ENCODE peak calls at places on chromosomes 11 and 22, in seven cellular contexts. One of them, this sample, is unnamed. For H3K4me1, the result is how much of the 10 kb centered on the place peaks cover.

GRCh38 chr11:84899740-84900139 is 727.4 kb downstream of the DLG2 start:
- DNase-seq in GM23338: peak
- DNase-seq in neural progenitor cell: peak
- DNase-seq in PC-3: peak
- DNase-seq in neuronal stem cell: no peak
- DNase-seq in IMR-90: peak
- DNase-seq in uterus: no peak
- DNase-seq in this sample: peak

GRCh38 chr11:35786918-35787557 is 124.5 kb downstream of the TRIM44 start:
- DNase-seq in GM23338: no peak
- DNase-seq in uterus: no peak
- DNase-seq in neural progenitor cell: no peak
- DNase-seq in IMR-90: peak
- DNase-seq in PC-3: no peak
- DNase-seq in neuronal stem cell: no peak
- DNase-seq in this sample: no peak

GRCh38 chr22:40055143-40055926 is 60.6 kb downstream of the FAM83F start:
- DNase-seq in uterus: no peak
- DNase-seq in neuronal stem cell: no peak
- DNase-seq in neural progenitor cell: no peak
- DNase-seq in GM23338: no peak
- DNase-seq in PC-3: no peak
- DNase-seq in IMR-90: no peak
- DNase-seq in this sample: no peak

GRCh38 chr11:36037031-36037430 is 93.2 kb downstream of the LDLRAD3 start:
- DNase-seq in neuronal stem cell: no peak
- DNase-seq in neural progenitor cell: no peak
- DNase-seq in PC-3: peak
- DNase-seq in uterus: no peak
- DNase-seq in IMR-90: peak
- DNase-seq in GM23338: no peak
- DNase-seq in this sample: no peak

GRCh38 chr22:33883961-33884808 is 36.1 kb downstream of the LARGE1 start:
- DNase-seq in IMR-90: no peak
- DNase-seq in neuronal stem cell: no peak
- DNase-seq in uterus: no peak
- DNase-seq in PC-3: no peak
- DNase-seq in neural progenitor cell: peak
- DNase-seq in GM23338: no peak
- DNase-seq in this sample: no peak

GRCh38 chr22:20186183-20186870 is 35.5 kb upstream of the CCDC188 start:
- DNase-seq in IMR-90: no peak
- DNase-seq in GM23338: peak
- DNase-seq in uterus: no peak
- DNase-seq in neural progenitor cell: peak
- DNase-seq in PC-3: no peak
- DNase-seq in neuronal stem cell: no peak
- DNase-seq in this sample: peak

GRCh38 chr11:128518493-128519207 is 68.7 kb downstream of the ETS1 start:
- DNase-seq in GM23338: no peak
- DNase-seq in PC-3: no peak
- DNase-seq in neural progenitor cell: no peak
- DNase-seq in neuronal stem cell: no peak
- DNase-seq in uterus: no peak
- DNase-seq in IMR-90: no peak
- DNase-seq in this sample: no peak

GRCh38 chr11:12540913-12541587 is 133.2 kb upstream of the TEAD1 start:
- DNase-seq in neural progenitor cell: peak
- DNase-seq in neuronal stem cell: no peak
- DNase-seq in PC-3: peak
- DNase-seq in GM23338: peak
- DNase-seq in IMR-90: peak
- DNase-seq in uterus: peak
- DNase-seq in this sample: no peak

GRCh38 chr11:114085965-114086364 is 26.5 kb downstream of the ZBTB16 start:
- DNase-seq in PC-3: peak
- DNase-seq in neural progenitor cell: no peak
- DNase-seq in neuronal stem cell: no peak
- DNase-seq in IMR-90: no peak
- DNase-seq in GM23338: no peak
- DNase-seq in uterus: no peak
- DNase-seq in this sample: no peak

GRCh38 chr22:16933274-16933923 is 74.6 kb downstream of the GAB4 start:
- DNase-seq in neuronal stem cell: no peak
- DNase-seq in uterus: no peak
- DNase-seq in IMR-90: no peak
- DNase-seq in neural progenitor cell: no peak
- DNase-seq in PC-3: no peak
- DNase-seq in GM23338: no peak
- DNase-seq in this sample: no peak

GRCh38 chr11:119179983-119180382 is 5.3 kb upstream of the NHERF4 start:
- DNase-seq in uterus: no peak
- DNase-seq in GM23338: no peak
- DNase-seq in neural progenitor cell: no peak
- DNase-seq in neuronal stem cell: no peak
- DNase-seq in IMR-90: no peak
- DNase-seq in PC-3: no peak
- DNase-seq in this sample: no peak

GRCh38 chr11:102309621-102310541 is 7.4 kb upstream of the BIRC3 start:
- DNase-seq in PC-3: no peak
- DNase-seq in GM23338: peak
- DNase-seq in uterus: no peak
- DNase-seq in IMR-90: no peak
- DNase-seq in neural progenitor cell: peak
- DNase-seq in neuronal stem cell: no peak
- DNase-seq in this sample: peak

GRCh38 chr22:38697055-38697980 is 3.4 kb downstream of the JOSD1 start:
- DNase-seq in GM23338: no peak
- DNase-seq in IMR-90: peak
- DNase-seq in neural progenitor cell: peak
- DNase-seq in uterus: no peak
- DNase-seq in neuronal stem cell: no peak
- DNase-seq in PC-3: peak
- DNase-seq in this sample: no peak

GRCh38 chr22:48891688-48892380 is 935.8 kb downstream of the BRD1 start:
- DNase-seq in IMR-90: no peak
- DNase-seq in uterus: no peak
- DNase-seq in GM23338: no peak
- DNase-seq in PC-3: no peak
- DNase-seq in neuronal stem cell: no peak
- DNase-seq in neural progenitor cell: no peak
- DNase-seq in this sample: no peak

GRCh38 chr11:12818333-12819015 is 144.3 kb downstream of the TEAD1 start:
- DNase-seq in GM23338: no peak
- DNase-seq in uterus: no peak
- DNase-seq in neural progenitor cell: no peak
- DNase-seq in neuronal stem cell: no peak
- DNase-seq in IMR-90: peak
- DNase-seq in PC-3: no peak
- DNase-seq in this sample: peak

GRCh38 chr11:46356911-46357482 is 9.7 kb downstream of the DGKZ start:
- DNase-seq in PC-3: no peak
- DNase-seq in neuronal stem cell: no peak
- DNase-seq in neural progenitor cell: no peak
- DNase-seq in uterus: no peak
- DNase-seq in IMR-90: peak
- DNase-seq in GM23338: no peak
- DNase-seq in this sample: peak

GRCh38 chr11:44617671-44618461 is 52.4 kb downstream of the CD82 start:
- DNase-seq in neuronal stem cell: no peak
- DNase-seq in GM23338: no peak
- DNase-seq in neural progenitor cell: no peak
- DNase-seq in IMR-90: no peak
- DNase-seq in uterus: peak
- DNase-seq in PC-3: no peak
- DNase-seq in this sample: no peak

GRCh38 chr11:64068705-64069400 is 33.1 kb downstream of the FLRT1 start:
- DNase-seq in GM23338: no peak
- DNase-seq in uterus: no peak
- DNase-seq in IMR-90: no peak
- DNase-seq in neuronal stem cell: no peak
- DNase-seq in PC-3: no peak
- DNase-seq in neural progenitor cell: no peak
- DNase-seq in this sample: no peak

GRCh38 chr11:64072403-64072802 is 36.7 kb downstream of the FLRT1 start:
- DNase-seq in neural progenitor cell: no peak
- DNase-seq in GM23338: no peak
- DNase-seq in neuronal stem cell: no peak
- DNase-seq in PC-3: no peak
- DNase-seq in IMR-90: no peak
- DNase-seq in uterus: no peak
- DNase-seq in this sample: no peak

GRCh38 chr11:64069401-64070300 is 33.9 kb downstream of the FLRT1 start:
- DNase-seq in neuronal stem cell: no peak
- DNase-seq in PC-3: no peak
- DNase-seq in GM23338: no peak
- DNase-seq in IMR-90: no peak
- DNase-seq in uterus: no peak
- DNase-seq in neural progenitor cell: no peak
- DNase-seq in this sample: no peak

GRCh38 chr11:64071849-64072248 is 36.1 kb downstream of the FLRT1 start:
- DNase-seq in neuronal stem cell: no peak
- DNase-seq in uterus: no peak
- DNase-seq in GM23338: no peak
- DNase-seq in IMR-90: no peak
- DNase-seq in neural progenitor cell: no peak
- DNase-seq in PC-3: no peak
- DNase-seq in this sample: no peak

DNA sequence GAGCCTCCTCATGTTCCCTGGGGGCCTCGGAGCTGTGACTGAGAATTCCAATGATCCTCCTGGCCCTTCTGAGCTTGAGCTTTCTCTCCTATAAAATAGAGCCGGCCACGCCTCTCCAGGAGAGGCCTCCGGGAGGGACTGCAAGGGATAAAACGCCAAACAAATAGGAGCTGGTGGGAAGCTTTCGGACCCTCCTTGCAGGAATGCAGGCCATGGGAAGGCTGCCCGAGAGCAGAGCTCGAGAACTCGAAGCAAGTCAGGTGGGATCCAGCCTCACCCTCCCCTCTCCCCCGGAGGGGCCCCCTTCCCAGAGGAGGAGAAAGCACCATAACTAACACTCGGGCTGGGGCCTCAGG is 34.5 kb downstream of the FLRT1 start:
- DNase-seq in IMR-90: no peak
- DNase-seq in neuronal stem cell: peak
- DNase-seq in neural progenitor cell: peak
- DNase-seq in GM23338: peak
- DNase-seq in uterus: no peak
- DNase-seq in PC-3: no peak
- DNase-seq in this sample: no peak
- H3K27ac ChIP-seq in IMR-90: no peak
- H3K27ac ChIP-seq in neuronal stem cell: peak
- H3K27ac ChIP-seq in neural progenitor cell: no peak
- H3K27ac ChIP-seq in GM23338: no peak
- H3K27ac ChIP-seq in uterus: no peak
- H3K27ac ChIP-seq in PC-3: no peak
- H3K27ac ChIP-seq in this sample: peak

GRCh38 chr22:23831261-23831660 is 7.5 kb downstream of the DERL3 start:
- DNase-seq in neural progenitor cell: no peak
- DNase-seq in IMR-90: no peak
- DNase-seq in GM23338: no peak
- DNase-seq in PC-3: no peak
- DNase-seq in neuronal stem cell: no peak
- DNase-seq in uterus: no peak
- DNase-seq in this sample: no peak
- H3K4me1 ChIP-seq in neural progenitor cell: under half
- H3K4me1 ChIP-seq in IMR-90: under half
- H3K4me1 ChIP-seq in GM23338: under half
- H3K4me1 ChIP-seq in PC-3: under half
- H3K4me1 ChIP-seq in neuronal stem cell: under half
- H3K4me1 ChIP-seq in uterus: under half
- H3K4me1 ChIP-seq in this sample: under half

GRCh38 chr11:8809185-8809584 is 101.8 kb upstream of the AKIP1 start:
- DNase-seq in PC-3: no peak
- DNase-seq in uterus: no peak
- DNase-seq in neural progenitor cell: no peak
- DNase-seq in neuronal stem cell: no peak
- DNase-seq in IMR-90: no peak
- DNase-seq in GM23338: no peak
- DNase-seq in this sample: no peak

GRCh38 chr11:8807544-8808225 is 103.3 kb upstream of the AKIP1 start:
- DNase-seq in PC-3: no peak
- DNase-seq in GM23338: no peak
- DNase-seq in IMR-90: peak
- DNase-seq in uterus: peak
- DNase-seq in neuronal stem cell: no peak
- DNase-seq in neural progenitor cell: no peak
- DNase-seq in this sample: no peak

GRCh38 chr11:8805256-8805655 is 105.7 kb upstream of the AKIP1 start:
- DNase-seq in GM23338: no peak
- DNase-seq in neuronal stem cell: no peak
- DNase-seq in PC-3: no peak
- DNase-seq in uterus: no peak
- DNase-seq in neural progenitor cell: no peak
- DNase-seq in IMR-90: no peak
- DNase-seq in this sample: no peak

GRCh38 chr11:8808226-8808585 is 102.8 kb upstream of the AKIP1 start:
- DNase-seq in PC-3: no peak
- DNase-seq in GM23338: no peak
- DNase-seq in uterus: no peak
- DNase-seq in neural progenitor cell: no peak
- DNase-seq in IMR-90: no peak
- DNase-seq in neuronal stem cell: no peak
- DNase-seq in this sample: no peak

GRCh38 chr11:8806974-8807373 is 104.0 kb upstream of the AKIP1 start:
- DNase-seq in GM23338: no peak
- DNase-seq in neuronal stem cell: no peak
- DNase-seq in neural progenitor cell: no peak
- DNase-seq in PC-3: no peak
- DNase-seq in IMR-90: no peak
- DNase-seq in uterus: no peak
- DNase-seq in this sample: no peak
- H3K4me3 ChIP-seq in GM23338: no peak
- H3K4me3 ChIP-seq in neuronal stem cell: no peak
- H3K4me3 ChIP-seq in neural progenitor cell: no peak
- H3K4me3 ChIP-seq in PC-3: no peak
- H3K4me3 ChIP-seq in IMR-90: no peak
- H3K4me3 ChIP-seq in uterus: peak
- H3K4me3 ChIP-seq in this sample: no peak

GRCh38 chr11:1777737-1778136 is 14.0 kb upstream of the CTSD start:
- DNase-seq in uterus: no peak
- DNase-seq in PC-3: no peak
- DNase-seq in neural progenitor cell: no peak
- DNase-seq in neuronal stem cell: no peak
- DNase-seq in IMR-90: no peak
- DNase-seq in GM23338: no peak
- DNase-seq in this sample: no peak
- H3K27ac ChIP-seq in uterus: no peak
- H3K27ac ChIP-seq in PC-3: no peak
- H3K27ac ChIP-seq in neural progenitor cell: no peak
- H3K27ac ChIP-seq in neuronal stem cell: no peak
- H3K27ac ChIP-seq in IMR-90: no peak
- H3K27ac ChIP-seq in GM23338: no peak
- H3K27ac ChIP-seq in this sample: no peak

This sample was measured in A673.